ENCODE peak calls at places on chromosomes 6 and 20, in ten cellular contexts. D is cardiac septum; N is neural crest cell; A is Caco-2; V is fibroblast of lung; M is ovary; O is bronchial epithelial cell; P is substantia nigra; S is activated CD8-positive, alpha-beta memory T cell treated with anti-CD3 and anti-CD28 coated beads for 4 hours; C is SHP77. J is an unnamed sample.

GRCh38 chr6:146336200-146336599 is 207.4 kb upstream of the RAB32 start:
- DNase-seq in D (no peak), N (no peak), A (no peak), V (no peak), M (no peak), O (no peak), P (no peak), S (no peak), C (no peak), J (peak)

GRCh38 chr6:52231411-52232127 is 12.7 kb downstream of the IL17F start:
- DNase-seq in D (no peak), N (no peak), A (no peak), V (no peak), M (no peak), O (no peak), P (no peak), S (no peak), C (no peak), J (no peak)

GRCh38 chr6:150491131-150491795 is 108.4 kb upstream of the PLEKHG1 start:
- DNase-seq in D (no peak), N (no peak), A (no peak), V (no peak), M (no peak), O (peak), P (no peak), S (no peak), C (no peak), J (no peak)

GRCh38 chr20:17430515-17430914 is 100.7 kb downstream of the BFSP1 start:
- DNase-seq in D (no peak), N (no peak), A (no peak), V (no peak), M (no peak), O (no peak), P (no peak), S (no peak), C (peak), J (no peak)

GRCh38 chr6:112522600-112522999 is 175.5 kb downstream of the RFPL4B start:
- DNase-seq in D (no peak), N (no peak), A (no peak), V (no peak), M (no peak), O (no peak), P (no peak), S (no peak), C (no peak), J (no peak)

GRCh38 chr6:37612475-37612874 is 85.2 kb downstream of the MDGA1 start:
- DNase-seq in D (no peak), N (no peak), A (no peak), V (no peak), M (no peak), O (no peak), P (no peak), S (no peak), C (no peak), J (no peak)

GRCh38 chr6:41677430-41678045 is 39.3 kb downstream of the MDFI start:
- DNase-seq in D (no peak), N (no peak), A (no peak), V (no peak), M (no peak), O (no peak), P (no peak), S (no peak), C (no peak), J (no peak)

GRCh38 chr6:109440325-109441068 is at the start of the genes PPIL6 and SMPD2:
- DNase-seq in D (peak), N (peak), A (peak), V (peak), M (peak), O (peak), P (peak), S (peak), C (peak), J (peak)

GRCh38 chr6:149961728-149962425 is 1.9 kb upstream of the ULBP1 start:
- DNase-seq in D (no peak), N (no peak), A (peak), V (no peak), M (no peak), O (peak), P (no peak), S (no peak), C (no peak), J (peak)

GRCh38 chr6:96841241-96841824 is 4.1 kb upstream of the GPR63 start:
- DNase-seq in D (no peak), N (no peak), A (no peak), V (no peak), M (no peak), O (no peak), P (no peak), S (no peak), C (no peak), J (peak)

GRCh38 chr6:26568601-26569432 is 27.9 kb upstream of the ABT1 start:
- DNase-seq in D (peak), N (peak), A (peak), V (peak), M (peak), O (peak), P (peak), S (peak), C (peak), J (peak)

GRCh38 chr20:1555952-1556351 is 1.6 kb downstream of the SIRPD start:
- DNase-seq in D (no peak), N (no peak), A (no peak), V (no peak), M (no peak), O (no peak), P (no peak), S (no peak), C (no peak), J (no peak)

GRCh38 chr20:13259921-13260320 is 38.8 kb downstream of the ISM1 start:
- DNase-seq in D (no peak), N (no peak), A (no peak), V (no peak), M (no peak), O (no peak), P (no peak), S (no peak), C (no peak), J (no peak)

GRCh38 chr6:90241229-90241873 is 55.3 kb downstream of the BACH2 start:
- DNase-seq in D (no peak), N (no peak), A (no peak), V (no peak), M (no peak), O (no peak), P (no peak), S (no peak), C (no peak), J (no peak)

GRCh38 chr6:34065470-34066283 is 80.2 kb downstream of the GRM4 start:
- DNase-seq in D (no peak), N (no peak), A (no peak), V (no peak), M (peak), O (no peak), P (no peak), S (no peak), C (no peak), J (no peak)

GRCh38 chr6:16059496-16059895 is 69.4 kb upstream of the MYLIP start:
- DNase-seq in D (no peak), N (no peak), A (no peak), V (no peak), M (no peak), O (no peak), P (no peak), S (no peak), C (peak), J (no peak)

GRCh38 chr6:41538556-41539182 is 7.5 kb upstream of the FOXP4 start:
- DNase-seq in D (no peak), N (no peak), A (peak), V (peak), M (no peak), O (peak), P (no peak), S (no peak), C (no peak), J (peak)

GRCh38 chr6:36099872-36100483 is 30.3 kb upstream of the MAPK13 start:
- DNase-seq in D (no peak), N (no peak), A (no peak), V (no peak), M (no peak), O (no peak), P (no peak), S (no peak), C (no peak), J (no peak)

GRCh38 chr6:154187203-154187602 is 148.2 kb downstream of the OPRM1 start:
- DNase-seq in D (no peak), N (no peak), A (no peak), V (no peak), M (no peak), O (no peak), P (no peak), S (no peak), C (peak), J (no peak)

GRCh38 chr20:9246731-9247130 is 177.8 kb downstream of the PLCB4 start:
- DNase-seq in D (no peak), N (no peak), A (no peak), V (peak), M (no peak), O (no peak), P (no peak), S (no peak), C (no peak), J (no peak)

GRCh38 chr6:8335896-8336295 is 99.4 kb downstream of the SLC35B3 start:
- DNase-seq in D (no peak), N (no peak), A (no peak), V (no peak), M (no peak), O (no peak), P (no peak), S (no peak), C (no peak), J (no peak)

GRCh38 chr20:37446286-37447032 is 74.6 kb upstream of the NNAT start:
- DNase-seq in D (no peak), N (no peak), A (no peak), V (no peak), M (no peak), O (no peak), P (no peak), S (no peak), C (no peak), J (no peak)

J was measured in HCEC 1CT.